ENCODE peak calls at places on chromosomes 2 and 18, in eight cellular contexts. I is CD8-positive, alpha-beta T cell; C is tibial artery; Z is CD4-positive, CD25-positive, alpha-beta regulatory T cell; L is SK-N-SH; H is HAP-1; U is lung; N is breast epithelium. A is an unnamed sample.

GRCh38 chr18:54742654-54743053 is 85.6 kb upstream of the RAB27B start:
- DNase-seq in I (no peak), C (no peak), Z (no peak), L (no peak), H (peak; percentile 9), U (peak; percentile 55), N (peak; percentile 38), A (peak; percentile 57)

GRCh38 chr2:71926860-71927756 is 220.6 kb downstream of the CYP26B1 start:
- DNase-seq in I (no peak), C (no peak), Z (no peak), L (peak; percentile 1), H (no peak), U (peak; percentile 28), N (no peak), A (no peak)

GRCh38 chr2:9201185-9201891 is 5.3 kb upstream of the ASAP2 start:
- DNase-seq in I (no peak), C (no peak), Z (no peak), L (no peak), H (no peak), U (no peak), N (no peak), A (no peak)

GRCh38 chr18:9987931-9988330 is 74.1 kb downstream of the VAPA start:
- DNase-seq in I (no peak), C (no peak), Z (no peak), L (no peak), H (no peak), U (peak; percentile 29), N (peak; percentile 74), A (no peak)

GRCh38 chr18:14976736-14977430 is 228.9 kb downstream of the ANKRD30B start:
- DNase-seq in I (no peak), C (no peak), Z (no peak), L (no peak), H (peak; percentile 65), U (peak; percentile 24), N (no peak), A (no peak)

GRCh38 chr18:50193796-50194622 is 938 bp downstream of the MYO5B start:
- DNase-seq in I (no peak), C (no peak), Z (no peak), L (no peak), H (peak; percentile 40), U (no peak), N (peak; percentile 20), A (no peak)

GRCh38 chr18:3995476-3996102 is 459.5 kb downstream of the DLGAP1 start:
- DNase-seq in I (peak; percentile 22), C (no peak), Z (peak; percentile 1), L (peak; percentile 27), H (peak; percentile 74), U (peak; percentile 57), N (peak; percentile 22), A (no peak)

GRCh38 chr2:66995636-66996035 is 401.5 kb upstream of the ETAA1 start:
- DNase-seq in I (no peak), C (no peak), Z (no peak), L (no peak), H (no peak), U (no peak), N (no peak), A (no peak)

GRCh38 chr18:3061581-3062416 is 48.9 kb upstream of the LPIN2 start:
- DNase-seq in I (no peak), C (no peak), Z (no peak), L (no peak), H (no peak), U (no peak), N (no peak), A (no peak)

GRCh38 chr18:702957-703659 is 9.3 kb downstream of the ENOSF1 start:
- DNase-seq in I (no peak), C (no peak), Z (no peak), L (no peak), H (peak; percentile 1), U (no peak), N (no peak), A (no peak)

GRCh38 chr2:176652300-176653182 is 383.3 kb downstream of the MTX2 start:
- DNase-seq in I (no peak), C (no peak), Z (no peak), L (peak; percentile 42), H (peak; percentile 17), U (no peak), N (no peak), A (peak; percentile 48)

GRCh38 chr2:223604231-223604630 is 2.1 kb upstream of the SCG2 start:
- DNase-seq in I (no peak), C (no peak), Z (no peak), L (no peak), H (no peak), U (no peak), N (no peak), A (no peak)

GRCh38 chr2:127313359-127313758 is 19.4 kb upstream of the ERCC3 start:
- DNase-seq in I (no peak), C (no peak), Z (no peak), L (no peak), H (no peak), U (no peak), N (no peak), A (no peak)

DNA sequence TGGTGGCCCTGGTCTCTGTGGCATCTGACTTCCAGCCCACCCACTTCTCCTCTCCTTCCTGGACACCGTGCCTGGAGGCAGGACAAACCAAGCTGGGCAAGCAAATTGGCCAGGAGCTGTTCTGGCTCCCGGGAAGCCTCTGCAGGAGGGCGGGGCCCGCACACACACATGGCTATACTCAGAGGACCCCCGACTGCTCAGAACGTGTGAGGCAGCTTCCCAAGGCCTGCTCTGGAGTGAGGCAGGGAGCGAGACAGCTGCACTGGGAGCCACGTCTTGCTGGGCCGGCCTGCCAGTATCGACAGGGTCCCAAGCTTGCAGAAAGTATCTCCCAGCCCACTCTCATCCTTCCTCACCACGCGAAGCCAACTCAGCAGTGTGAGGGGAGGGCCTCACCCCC is 257.3 kb downstream of the TWIST2 start:
- DNase-seq in I (no peak), C (no peak), Z (no peak), L (no peak), H (no peak), U (no peak), N (no peak), A (no peak)
- H3K36me3 ChIP-seq in I (peaks cover 26% of the 10 kb centered on the region), C (peaks cover 15% of the 10 kb centered on the region), Z (peaks cover 80% of the 10 kb centered on the region), L (no peaks in the 10 kb centered on the region), H (no peaks in the 10 kb centered on the region), U (peaks cover 66% of the 10 kb centered on the region), N (peaks cover 8% of the 10 kb centered on the region), A (no peaks in the 10 kb centered on the region)

DNA sequence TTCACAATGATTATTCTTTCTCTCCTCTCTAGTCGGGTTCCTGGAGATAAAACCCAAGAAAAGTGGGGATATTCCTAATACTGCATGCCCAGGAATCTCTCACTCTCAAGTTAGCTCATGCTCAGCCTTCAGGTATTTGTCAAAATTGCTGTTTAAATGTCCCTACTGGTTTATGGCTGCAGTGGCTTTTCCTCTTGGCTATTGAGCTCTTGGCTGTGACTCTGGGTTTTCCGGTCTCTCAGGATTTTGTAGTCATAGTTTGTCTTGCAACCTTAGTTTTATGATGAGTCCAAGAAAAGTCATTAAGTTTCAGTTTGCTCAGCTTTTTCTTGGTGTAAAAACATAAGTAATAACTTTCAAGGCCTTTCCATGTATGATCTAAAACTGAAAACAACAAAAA is 820.7 kb upstream of the HS6ST1 start:
- DNase-seq in I (no peak), C (no peak), Z (no peak), L (no peak), H (no peak), U (no peak), N (peak; percentile 63), A (no peak)
- H3K36me3 ChIP-seq in I (no peaks in the 10 kb centered on the region), C (no peaks in the 10 kb centered on the region), Z (no peaks in the 10 kb centered on the region), L (no peaks in the 10 kb centered on the region), H (no peaks in the 10 kb centered on the region), U (no peaks in the 10 kb centered on the region), N (no peaks in the 10 kb centered on the region), A (no peaks in the 10 kb centered on the region)

GRCh38 chr2:135095591-135095990 is 43.5 kb downstream of the RAB3GAP1 start:
- DNase-seq in I (no peak), C (no peak), Z (no peak), L (no peak), H (no peak), U (no peak), N (no peak), A (no peak)

GRCh38 chr2:135094508-135094907 is 42.4 kb downstream of the RAB3GAP1 start:
- DNase-seq in I (no peak), C (no peak), Z (no peak), L (no peak), H (no peak), U (no peak), N (no peak), A (no peak)

GRCh38 chr2:135093685-135094340 is 41.7 kb downstream of the RAB3GAP1 start:
- DNase-seq in I (no peak), C (no peak), Z (no peak), L (no peak), H (no peak), U (no peak), N (no peak), A (no peak)

GRCh38 chr2:135091681-135092080 is 39.6 kb downstream of the RAB3GAP1 start:
- DNase-seq in I (no peak), C (no peak), Z (no peak), L (no peak), H (no peak), U (no peak), N (no peak), A (no peak)

GRCh38 chr2:135093192-135093591 is 41.1 kb downstream of the RAB3GAP1 start:
- DNase-seq in I (no peak), C (no peak), Z (no peak), L (no peak), H (no peak), U (no peak), N (no peak), A (no peak)
- H3K36me3 ChIP-seq in I (no peaks in the 10 kb centered on the region), C (peaks cover 12% of the 10 kb centered on the region), Z (peaks cover 41% of the 10 kb centered on the region), L (peaks cover 56% of the 10 kb centered on the region), H (peaks cover 8% of the 10 kb centered on the region), U (peaks cover 5% of the 10 kb centered on the region), N (peaks cover 4% of the 10 kb centered on the region), A (no peaks in the 10 kb centered on the region)

GRCh38 chr2:30978854-30979253 is 159.4 kb downstream of the GALNT14 start:
- DNase-seq in I (no peak), C (no peak), Z (no peak), L (no peak), H (no peak), U (no peak), N (no peak), A (no peak)

GRCh38 chr2:30979822-30980245 is 158.4 kb downstream of the GALNT14 start:
- DNase-seq in I (no peak), C (peak; percentile 89), Z (no peak), L (peak; percentile 55), H (no peak), U (no peak), N (peak; percentile 43), A (no peak)

GRCh38 chr2:30981519-30981918 is 156.7 kb downstream of the GALNT14 start:
- DNase-seq in I (no peak), C (no peak), Z (no peak), L (no peak), H (no peak), U (no peak), N (peak; percentile 20), A (no peak)

GRCh38 chr2:30984141-30984540 is 154.1 kb downstream of the GALNT14 start:
- DNase-seq in I (no peak), C (no peak), Z (no peak), L (no peak), H (no peak), U (no peak), N (peak; percentile 64), A (no peak)

GRCh38 chr2:30981101-30981500 is 157.1 kb downstream of the GALNT14 start:
- DNase-seq in I (no peak), C (no peak), Z (no peak), L (no peak), H (no peak), U (no peak), N (no peak), A (no peak)
- H3K36me3 ChIP-seq in I (no peaks in the 10 kb centered on the region), C (no peaks in the 10 kb centered on the region), Z (no peaks in the 10 kb centered on the region), L (no peaks in the 10 kb centered on the region), H (no peaks in the 10 kb centered on the region), U (no peaks in the 10 kb centered on the region), N (no peaks in the 10 kb centered on the region), A (no peaks in the 10 kb centered on the region)